ENCODE peak calls at places on chromosomes 11 and 22, in five cellular contexts. Y, B, J, N and Z are unnamed samples.

GRCh38 chr11:69444381-69445130 is 36.9 kb upstream of the LINC01488 start:
- DNase-seq in Y (peak), B (peak), J (peak), N (peak), Z (peak)

GRCh38 chr22:43897751-43898261 is 6.0 kb upstream of the PNPLA5 start:
- DNase-seq in Y (no peak), B (peak), J (no peak), N (no peak), Z (no peak)

GRCh38 chr11:78290293-78291176 is 101.8 kb downstream of the USP35 start:
- DNase-seq in Y (no peak), B (peak), J (no peak), N (no peak), Z (no peak)

GRCh38 chr22:26901228-26901816 is 243.9 kb downstream of the MIAT start:
- DNase-seq in Y (no peak), B (no peak), J (no peak), N (no peak), Z (no peak)

GRCh38 chr11:87425391-87425790 is 387.7 kb downstream of the TMEM135 start:
- DNase-seq in Y (no peak), B (peak), J (no peak), N (no peak), Z (no peak)

GRCh38 chr22:44990328-44990727 is 19.5 kb downstream of the PHF21B start:
- DNase-seq in Y (no peak), B (no peak), J (no peak), N (no peak), Z (no peak)

GRCh38 chr22:33577862-33578411 is 342.3 kb downstream of the LARGE1 start:
- DNase-seq in Y (no peak), B (no peak), J (no peak), N (no peak), Z (no peak)

GRCh38 chr11:11985016-11985715 is 23.3 kb downstream of the DKK3 start:
- DNase-seq in Y (no peak), B (peak), J (no peak), N (no peak), Z (no peak)

GRCh38 chr22:28254396-28254795 is 335.3 kb upstream of the PITPNB start:
- DNase-seq in Y (no peak), B (no peak), J (no peak), N (no peak), Z (no peak)

GRCh38 chr11:129785383-129786111 is 30.1 kb upstream of the TMEM45B start:
- DNase-seq in Y (no peak), B (peak), J (no peak), N (no peak), Z (no peak)
- TF ChIP-seq CTCF in Y (no peak), B (peak), J (peak), N (no peak), Z (peak)

DNA sequence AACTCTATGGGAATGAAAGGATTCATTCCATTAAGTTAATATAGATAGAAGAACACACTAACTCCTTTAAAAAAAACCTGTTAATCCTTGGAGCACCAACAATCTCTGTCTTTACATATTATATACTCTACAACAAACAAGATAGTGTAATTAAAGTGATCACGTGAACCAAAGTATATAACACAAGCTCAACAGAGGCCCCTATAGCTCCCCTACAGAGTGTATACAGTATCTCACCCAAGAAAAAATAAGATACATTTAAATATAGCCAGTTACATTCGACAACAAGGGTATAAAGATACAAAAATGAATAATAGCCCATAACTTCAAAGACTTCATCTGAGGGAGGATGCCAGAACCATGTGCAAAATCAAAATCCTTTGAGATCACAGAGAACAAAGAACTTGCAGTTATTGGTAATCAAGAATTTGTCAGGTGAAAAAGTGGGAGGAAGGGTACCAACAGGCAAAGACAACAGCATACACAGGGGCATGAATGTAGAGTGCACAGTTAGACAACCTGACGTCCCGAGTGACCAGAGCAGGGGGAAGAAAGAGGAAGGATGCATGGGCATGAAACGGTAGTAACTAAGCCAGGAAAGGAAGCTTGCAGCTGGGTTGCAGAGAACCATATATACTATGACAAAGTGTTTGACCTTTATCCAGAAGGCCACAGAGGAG is 4.7 kb downstream of the FCHSD2 start:
- DNase-seq in Y (no peak), B (no peak), J (no peak), N (no peak), Z (no peak)
- TF ChIP-seq CTCF in Y (no peak), B (no peak), J (no peak), N (no peak), Z (no peak)

GRCh38 chr11:18172686-18173085 is at the start of gene MRGPRX4:
- DNase-seq in Y (no peak), B (no peak), J (no peak), N (no peak), Z (no peak)

GRCh38 chr11:18173225-18173866 is 709 bp downstream of the MRGPRX4 start:
- DNase-seq in Y (no peak), B (no peak), J (no peak), N (no peak), Z (no peak)

GRCh38 chr11:18168372-18168771 is 4.3 kb upstream of the MRGPRX4 start:
- DNase-seq in Y (no peak), B (peak), J (no peak), N (no peak), Z (no peak)

DNA sequence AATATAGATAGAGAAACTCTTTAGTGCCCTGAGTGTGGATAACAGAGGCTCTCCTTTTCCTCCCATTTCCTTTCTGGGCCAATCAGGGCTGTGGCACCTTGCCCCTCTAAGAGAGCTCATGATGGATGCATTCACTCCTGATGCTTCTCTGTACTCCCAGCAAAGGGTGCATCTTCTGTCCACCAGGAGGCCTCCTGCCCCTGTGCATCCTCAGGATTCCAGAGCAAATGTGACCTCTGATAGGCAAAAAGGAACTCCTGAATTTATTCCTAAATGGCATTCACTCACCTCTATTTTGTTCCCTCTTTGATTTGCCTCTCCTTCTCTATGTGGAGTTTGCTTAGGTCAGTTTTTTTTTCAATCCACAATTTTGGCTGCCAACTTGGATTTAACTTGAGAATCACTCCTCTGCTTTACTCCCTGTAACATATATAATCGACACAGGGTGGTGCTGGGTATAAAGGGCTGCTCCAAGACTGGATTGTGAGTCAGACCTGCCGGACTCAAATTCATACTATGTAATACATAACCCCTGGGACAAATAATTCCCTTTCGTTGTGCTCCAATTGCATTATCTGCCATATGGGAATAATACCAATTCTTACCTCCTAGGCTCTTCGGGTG is 1.1 kb upstream of the MRGPRX4 start:
- DNase-seq in Y (no peak), B (peak), J (no peak), N (no peak), Z (no peak)
- TF ChIP-seq CTCF in Y (peak), B (peak), J (peak), N (no peak), Z (peak)

DNA sequence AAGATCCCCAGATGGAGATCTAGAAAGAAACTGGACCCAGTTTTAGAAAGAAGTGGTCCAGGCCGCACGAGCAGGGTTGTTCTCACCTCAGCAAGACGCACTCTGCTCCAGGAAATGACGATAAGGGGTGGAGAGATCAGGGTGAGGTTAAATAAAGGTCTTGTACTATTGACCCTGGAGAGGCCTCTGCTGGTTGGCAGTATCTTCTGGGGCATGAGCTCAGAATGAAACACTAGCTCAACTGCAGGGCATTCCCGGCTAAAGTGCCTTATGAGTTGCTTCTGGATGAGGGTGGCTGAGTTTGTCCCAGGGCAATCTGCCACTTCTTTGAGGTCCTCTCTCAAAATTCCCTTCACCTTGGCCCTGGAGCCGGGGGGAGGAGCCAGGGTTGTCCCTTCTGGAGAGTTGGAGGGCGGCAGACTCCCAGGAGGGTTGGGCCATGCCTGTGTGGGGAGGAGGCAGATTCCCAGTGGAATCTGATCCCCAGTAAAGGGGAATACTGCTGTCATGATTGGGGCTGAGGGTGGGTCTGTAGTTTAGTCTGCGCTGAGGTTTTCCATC is 10.9 kb downstream of the USP2 start:
- DNase-seq in Y (peak), B (no peak), J (peak), N (no peak), Z (no peak)
- TF ChIP-seq CTCF in Y (no peak), B (no peak), J (no peak), N (no peak), Z (no peak)

GRCh38 chr11:2885017-2885675 is 429 bp downstream of the CDKN1C start:
- DNase-seq in Y (peak), B (peak), J (peak), N (no peak), Z (no peak)

GRCh38 chr11:2886936-2887335 is 1.4 kb upstream of the CDKN1C start:
- DNase-seq in Y (no peak), B (no peak), J (no peak), N (no peak), Z (no peak)

GRCh38 chr11:2887526-2888195 is 2.1 kb upstream of the CDKN1C start:
- DNase-seq in Y (no peak), B (no peak), J (no peak), N (no peak), Z (no peak)

GRCh38 chr11:2885676-2886081 is at the start of gene CDKN1C:
- DNase-seq in Y (peak), B (peak), J (peak), N (peak), Z (peak)

GRCh38 chr11:2886191-2886894 is 768 bp upstream of the CDKN1C start:
- DNase-seq in Y (peak), B (no peak), J (peak), N (no peak), Z (peak)
- TF ChIP-seq CTCF in Y (no peak), B (no peak), J (peak), N (no peak), Z (peak)

DNA sequence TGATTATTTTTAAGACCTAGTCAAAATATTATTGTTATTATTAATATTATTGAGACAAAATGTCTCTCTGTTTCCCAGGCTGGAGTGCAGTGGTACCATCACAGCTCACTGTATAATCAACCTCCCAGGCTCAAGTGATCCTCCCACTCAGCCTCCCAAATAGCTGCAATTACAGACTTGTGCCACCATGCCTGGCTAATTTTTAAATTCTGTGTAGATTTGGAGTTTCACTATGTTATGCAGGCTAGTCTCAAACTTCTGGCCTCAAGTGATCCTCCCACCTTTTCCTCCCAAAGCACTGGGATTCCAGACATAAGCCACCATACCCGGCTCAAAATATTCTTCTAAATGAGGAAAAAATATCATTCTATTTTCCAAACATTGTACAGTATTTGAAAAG is 37.0 kb downstream of the SLC36A4 start:
- DNase-seq in Y (no peak), B (peak), J (no peak), N (no peak), Z (no peak)
- TF ChIP-seq CTCF in Y (no peak), B (no peak), J (no peak), N (no peak), Z (no peak)

GRCh38 chr22:38923463-38924196 is 33.8 kb upstream of the APOBEC3A start:
- DNase-seq in Y (peak), B (peak), J (peak), N (no peak), Z (no peak)
- TF ChIP-seq CTCF in Y (peak), B (peak), J (peak), N (no peak), Z (no peak)